ENCODE peak calls at places on chromosomes 5 and 9, in seven cellular contexts. N, O, L, F, R, Q and D are unnamed samples.

GRCh38 chr5:147509710-147510651 is at the start of gene DPYSL3:
- DNase-seq in N (peak), O (peak), L (peak), F (peak), R (peak), Q (peak), D (no peak)

GRCh38 chr5:54873696-54874095 is 111.7 kb downstream of the ESM1 start:
- DNase-seq in N (no peak), O (no peak), L (no peak), F (no peak), R (no peak), Q (no peak), D (no peak)

GRCh38 chr9:27414215-27414731 is 109.8 kb upstream of the IFNK start:
- DNase-seq in N (peak), O (peak), L (peak), F (no peak), R (no peak), Q (no peak), D (no peak)

GRCh38 chr5:9889511-9889910 is 259.4 kb upstream of the TAS2R1 start:
- DNase-seq in N (no peak), O (no peak), L (no peak), F (no peak), R (no peak), Q (no peak), D (no peak)

GRCh38 chr9:104858846-104859245 is 69.1 kb downstream of the ABCA1 start:
- DNase-seq in N (no peak), O (no peak), L (no peak), F (no peak), R (no peak), Q (no peak), D (no peak)

GRCh38 chr5:54838843-54839242 is 146.6 kb downstream of the ESM1 start:
- DNase-seq in N (no peak), O (no peak), L (no peak), F (no peak), R (no peak), Q (no peak), D (no peak)

GRCh38 chr9:106920701-106921283 is 57.8 kb downstream of the ZNF462 start:
- DNase-seq in N (peak), O (no peak), L (no peak), F (no peak), R (no peak), Q (no peak), D (no peak)

GRCh38 chr5:166497705-166498104 is 1793.7 kb upstream of the WWC1 start:
- DNase-seq in N (no peak), O (no peak), L (no peak), F (no peak), R (no peak), Q (no peak), D (no peak)

GRCh38 chr5:176780951-176781350 is 29.4 kb upstream of the UNC5A start:
- DNase-seq in N (peak), O (peak), L (no peak), F (peak), R (no peak), Q (no peak), D (no peak)

GRCh38 chr9:87529666-87530065 is 32.0 kb downstream of the DAPK1 start:
- DNase-seq in N (no peak), O (no peak), L (no peak), F (no peak), R (no peak), Q (no peak), D (no peak)

GRCh38 chr5:3596261-3596825 is 711 bp downstream of the IRX1 start:
- DNase-seq in N (no peak), O (no peak), L (no peak), F (no peak), R (no peak), Q (no peak), D (no peak)
- H3K4me3 ChIP-seq in N (peak), O (peak), L (no peak), F (no peak), R (no peak), Q (peak), D (peak)

DNA sequence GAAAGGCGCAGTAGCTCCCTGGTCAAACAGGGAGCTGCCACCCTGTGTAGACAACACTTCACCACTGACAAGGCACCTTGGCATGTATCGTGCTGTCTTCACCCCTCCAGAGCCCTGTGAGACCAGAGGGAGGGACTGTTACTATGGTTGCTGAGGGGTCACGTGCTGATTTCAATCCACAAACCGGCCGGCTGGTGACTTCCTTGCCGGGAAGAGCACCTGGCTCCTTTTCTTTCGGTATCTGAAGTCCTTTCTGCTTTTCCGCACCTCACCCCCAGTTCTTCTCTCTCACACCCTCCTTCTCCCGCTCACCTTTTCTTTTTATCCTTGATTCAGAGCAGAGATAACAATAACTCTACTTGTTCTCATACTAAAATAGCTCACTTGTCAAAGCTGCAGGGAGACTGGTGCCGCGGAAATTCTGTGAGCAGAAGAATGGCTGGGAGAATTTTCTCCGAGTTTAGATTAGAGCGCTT is 327.2 kb downstream of the ZSWIM6 start:
- DNase-seq in N (peak), O (peak), L (no peak), F (peak), R (no peak), Q (no peak), D (no peak)
- H3K4me3 ChIP-seq in N (peak), O (peak), L (no peak), F (peak), R (no peak), Q (peak), D (no peak)

GRCh38 chr5:33675958-33676464 is 215.8 kb downstream of the ADAMTS12 start:
- DNase-seq in N (no peak), O (no peak), L (no peak), F (no peak), R (no peak), Q (no peak), D (no peak)
- H3K4me3 ChIP-seq in N (no peak), O (no peak), L (no peak), F (no peak), R (no peak), Q (no peak), D (no peak)

GRCh38 chr5:38379360-38379827 is 121.0 kb downstream of the EGFLAM start:
- DNase-seq in N (no peak), O (no peak), L (no peak), F (no peak), R (no peak), Q (no peak), D (no peak)
- H3K4me3 ChIP-seq in N (no peak), O (no peak), L (no peak), F (no peak), R (no peak), Q (no peak), D (no peak)

GRCh38 chr5:97183100-97183929 is at the start of gene RIOK2:
- DNase-seq in N (peak), O (peak), L (peak), F (peak), R (peak), Q (peak), D (peak)

GRCh38 chr5:97182571-97183099 is 412 bp downstream of the RIOK2 start:
- DNase-seq in N (no peak), O (no peak), L (no peak), F (no peak), R (no peak), Q (no peak), D (no peak)

GRCh38 chr5:97183930-97184213 is 825 bp upstream of the RIOK2 start:
- DNase-seq in N (no peak), O (no peak), L (no peak), F (no peak), R (no peak), Q (no peak), D (no peak)

GRCh38 chr5:97181856-97182545 is 1.0 kb downstream of the RIOK2 start:
- DNase-seq in N (no peak), O (no peak), L (no peak), F (no peak), R (no peak), Q (no peak), D (no peak)
- H3K4me3 ChIP-seq in N (peak), O (peak), L (peak), F (peak), R (peak), Q (peak), D (peak)

GRCh38 chr9:123418506-123418905 is 62.5 kb downstream of the CRB2 start:
- DNase-seq in N (no peak), O (no peak), L (no peak), F (peak), R (no peak), Q (no peak), D (no peak)

GRCh38 chr9:123421211-123421585 is 65.2 kb downstream of the CRB2 start:
- DNase-seq in N (no peak), O (no peak), L (no peak), F (peak), R (no peak), Q (no peak), D (no peak)

GRCh38 chr9:123419091-123419490 is 63.1 kb downstream of the CRB2 start:
- DNase-seq in N (no peak), O (no peak), L (no peak), F (peak), R (no peak), Q (no peak), D (no peak)

GRCh38 chr9:123420560-123421210 is 64.7 kb downstream of the CRB2 start:
- DNase-seq in N (no peak), O (no peak), L (no peak), F (peak), R (no peak), Q (no peak), D (no peak)

GRCh38 chr9:123419721-123420559 is 63.9 kb downstream of the CRB2 start:
- DNase-seq in N (no peak), O (no peak), L (no peak), F (peak), R (no peak), Q (no peak), D (no peak)
- H3K4me3 ChIP-seq in N (no peak), O (no peak), L (no peak), F (no peak), R (no peak), Q (no peak), D (no peak)

GRCh38 chr5:88830567-88830966 is 52.4 kb downstream of the MEF2C start:
- DNase-seq in N (no peak), O (no peak), L (no peak), F (no peak), R (no peak), Q (no peak), D (no peak)

GRCh38 chr5:88831856-88832255 is 51.1 kb downstream of the MEF2C start:
- DNase-seq in N (no peak), O (no peak), L (no peak), F (no peak), R (no peak), Q (no peak), D (no peak)

GRCh38 chr5:88827997-88828396 is 55.0 kb downstream of the MEF2C start:
- DNase-seq in N (no peak), O (no peak), L (no peak), F (no peak), R (no peak), Q (no peak), D (no peak)

GRCh38 chr5:88829053-88829452 is 53.9 kb downstream of the MEF2C start:
- DNase-seq in N (peak), O (no peak), L (no peak), F (no peak), R (no peak), Q (no peak), D (no peak)

DNA sequence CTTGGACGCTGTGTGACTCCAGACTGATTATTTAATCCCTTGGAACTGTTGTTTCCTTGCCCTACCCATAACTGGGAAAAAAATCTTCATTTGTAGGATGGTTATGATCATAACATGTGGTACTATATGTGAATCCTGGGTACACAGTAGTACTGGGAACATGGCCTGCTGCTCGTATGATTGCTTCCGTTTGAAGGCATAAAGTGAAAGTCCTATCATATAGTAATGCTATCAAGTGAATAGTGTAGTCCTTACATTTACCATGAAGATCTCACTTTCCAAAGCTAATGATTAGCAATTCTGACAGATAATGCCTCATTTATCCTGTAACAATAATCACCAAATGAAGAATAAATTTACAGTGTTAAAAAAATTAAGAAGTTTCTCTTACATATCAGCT is 53.2 kb downstream of the MEF2C start:
- DNase-seq in N (no peak), O (no peak), L (no peak), F (no peak), R (no peak), Q (no peak), D (no peak)
- H3K4me3 ChIP-seq in N (peak), O (peak), L (no peak), F (no peak), R (no peak), Q (peak), D (no peak)

GRCh38 chr9:92947268-92948031 is at the start of gene FGD3:
- DNase-seq in N (peak), O (no peak), L (no peak), F (peak), R (no peak), Q (no peak), D (no peak)

GRCh38 chr9:92945796-92946195 is 1.5 kb upstream of the FGD3 start:
- DNase-seq in N (no peak), O (no peak), L (no peak), F (no peak), R (no peak), Q (no peak), D (no peak)

GRCh38 chr9:92948632-92949031 is 1.3 kb downstream of the FGD3 start:
- DNase-seq in N (no peak), O (no peak), L (no peak), F (no peak), R (no peak), Q (no peak), D (no peak)

GRCh38 chr9:92949266-92949982 is 2.1 kb downstream of the FGD3 start:
- DNase-seq in N (no peak), O (no peak), L (no peak), F (no peak), R (no peak), Q (no peak), D (no peak)

DNA sequence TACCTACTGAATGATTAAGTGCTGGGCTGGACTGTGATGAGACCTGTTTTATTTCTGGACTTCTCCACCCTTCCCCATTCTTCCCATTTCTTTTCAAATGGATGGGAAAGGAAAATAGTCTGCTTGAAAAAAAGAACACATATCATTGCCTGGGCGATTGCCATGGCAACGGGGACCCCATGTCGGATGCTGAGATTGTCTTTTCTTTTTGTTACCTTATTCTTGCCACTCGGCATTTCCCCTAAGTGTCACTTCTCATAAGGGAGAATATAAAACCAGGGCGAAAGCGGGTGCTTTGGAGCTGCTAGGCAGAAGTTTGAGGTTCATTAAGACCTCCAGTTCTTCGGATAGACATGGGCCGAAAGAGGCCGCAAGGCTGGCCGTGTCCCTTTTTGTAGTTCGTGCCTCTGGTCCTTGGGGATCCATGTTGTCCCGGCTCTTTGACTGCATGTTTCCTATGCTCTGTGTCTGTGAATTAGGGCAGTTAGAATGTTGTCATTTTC is 760 bp downstream of the FGD3 start:
- DNase-seq in N (no peak), O (no peak), L (no peak), F (no peak), R (no peak), Q (no peak), D (no peak)
- H3K4me3 ChIP-seq in N (peak), O (peak), L (no peak), F (peak), R (no peak), Q (peak), D (no peak)